ENCODE peak calls at places on chromosomes 12 and 14, in nine cellular contexts. Q is upper lobe of left lung, S is A549, C is body of pancreas, V is erythroblast, B is prostate gland, A is adrenal gland, U is heart left ventricle, O is sigmoid colon. Y is an unnamed sample.

GRCh38 chr12:9750276-9751203 is 10.2 kb downstream of the CD69 start:
- DNase-seq in Q (peak; percentile 45), S (peak; percentile 74), C (no peak), V (peak; percentile 78), B (peak; percentile 28), A (peak; percentile 21), U (no peak), O (peak; percentile 69), Y (no peak)

GRCh38 chr12:99140017-99140726 is 495.1 kb downstream of the APAF1 start:
- DNase-seq in Q (no peak), S (no peak), C (no peak), V (no peak), B (no peak), A (no peak), U (no peak), O (no peak), Y (no peak)

GRCh38 chr14:34554540-34555250 is 15.2 kb upstream of the EAPP start:
- DNase-seq in Q (no peak), S (peak; percentile 29), C (no peak), V (no peak), B (no peak), A (peak; percentile 6), U (no peak), O (peak; percentile 64), Y (no peak)

GRCh38 chr12:64137117-64137516 is 85.0 kb downstream of the KICS2 start:
- DNase-seq in Q (no peak), S (no peak), C (no peak), V (no peak), B (no peak), A (no peak), U (no peak), O (no peak), Y (no peak)

GRCh38 chr12:41910578-41911331 is 233.9 kb downstream of the GXYLT1 start:
- DNase-seq in Q (no peak), S (no peak), C (no peak), V (no peak), B (no peak), A (no peak), U (no peak), O (no peak), Y (no peak)

GRCh38 chr14:91257328-91258020 is 13.0 kb upstream of the GPR68 start:
- DNase-seq in Q (no peak), S (no peak), C (no peak), V (no peak), B (no peak), A (no peak), U (no peak), O (no peak), Y (no peak)

GRCh38 chr12:78004451-78005093 is 173.9 kb downstream of the NAV3 start:
- DNase-seq in Q (no peak), S (no peak), C (no peak), V (no peak), B (no peak), A (no peak), U (no peak), O (no peak), Y (no peak)

GRCh38 chr14:32047791-32048190 is 29.3 kb upstream of the ARHGAP5 start:
- DNase-seq in Q (no peak), S (no peak), C (no peak), V (no peak), B (no peak), A (no peak), U (no peak), O (no peak), Y (no peak)

GRCh38 chr12:130832561-130833209 is 6.4 kb downstream of the STX2 start:
- DNase-seq in Q (no peak), S (no peak), C (no peak), V (peak; percentile 96), B (no peak), A (peak; percentile 89), U (no peak), O (no peak), Y (no peak)

GRCh38 chr12:108876550-108876949 is 3.3 kb upstream of the DAO start:
- DNase-seq in Q (no peak), S (no peak), C (no peak), V (no peak), B (no peak), A (no peak), U (no peak), O (no peak), Y (no peak)

GRCh38 chr12:62720661-62721330 is 214.2 kb downstream of the PPM1H start:
- DNase-seq in Q (no peak), S (no peak), C (no peak), V (no peak), B (no peak), A (no peak), U (peak; percentile 46), O (no peak), Y (no peak)

GRCh38 chr12:52581481-52581880 is 7.8 kb upstream of the KRT74 start:
- DNase-seq in Q (no peak), S (peak; percentile 53), C (no peak), V (no peak), B (peak; percentile 36), A (no peak), U (no peak), O (peak; percentile 40), Y (no peak)

GRCh38 chr12:106758349-106758951 is 16.0 kb upstream of the RIC8B start:
- DNase-seq in Q (no peak), S (no peak), C (no peak), V (no peak), B (no peak), A (no peak), U (no peak), O (no peak), Y (no peak)

GRCh38 chr12:131848753-131849152 is 20.6 kb downstream of the MMP17 start:
- DNase-seq in Q (no peak), S (no peak), C (no peak), V (no peak), B (no peak), A (no peak), U (no peak), O (no peak), Y (no peak)

GRCh38 chr12:106227641-106228319 is 20.0 kb downstream of the CKAP4 start:
- DNase-seq in Q (peak; percentile 41), S (no peak), C (no peak), V (no peak), B (peak; percentile 44), A (no peak), U (peak; percentile 31), O (no peak), Y (no peak)

GRCh38 chr12:68403296-68403695 is 71.1 kb upstream of the MDM1 start:
- DNase-seq in Q (no peak), S (no peak), C (no peak), V (no peak), B (no peak), A (no peak), U (no peak), O (no peak), Y (no peak)

GRCh38 chr12:119178544-119179334 is at the start of gene HSPB8:
- DNase-seq in Q (peak; percentile 92), S (peak; percentile 74), C (peak; percentile 73), V (no peak), B (peak; percentile 78), A (peak; percentile 83), U (peak; percentile 93), O (peak; percentile 98), Y (peak; percentile 94)

GRCh38 chr12:13204428-13204827 is 7.9 kb downstream of the EMP1 start:
- DNase-seq in Q (no peak), S (no peak), C (no peak), V (no peak), B (no peak), A (no peak), U (no peak), O (no peak), Y (no peak)

GRCh38 chr12:101697930-101698781 is 716 bp downstream of the CHPT1 start:
- DNase-seq in Q (peak; percentile 93), S (peak; percentile 37), C (peak; percentile 52), V (peak; percentile 85), B (peak; percentile 55), A (peak; percentile 74), U (peak; percentile 52), O (peak; percentile 82), Y (peak; percentile 46)
- TF ChIP-seq POLR2A in Q (peak; percentile 65), S (no peak), C (peak; percentile 57), V (peak; percentile 71), B (peak; percentile 16), A (peak; percentile 72), U (peak; percentile 44), O (no peak), Y (peak; percentile 23)

GRCh38 chr14:54425537-54426274 is 15.5 kb downstream of the CNIH1 start:
- DNase-seq in Q (no peak), S (no peak), C (no peak), V (peak; percentile 30), B (no peak), A (no peak), U (no peak), O (no peak), Y (no peak)
- TF ChIP-seq POLR2A in Q (no peak), S (no peak), C (no peak), V (no peak), B (no peak), A (no peak), U (no peak), O (no peak), Y (no peak)

GRCh38 chr14:38363217-38363616 is 107.3 kb upstream of the CLEC14A start:
- DNase-seq in Q (no peak), S (no peak), C (no peak), V (no peak), B (no peak), A (no peak), U (no peak), O (no peak), Y (no peak)

DNA sequence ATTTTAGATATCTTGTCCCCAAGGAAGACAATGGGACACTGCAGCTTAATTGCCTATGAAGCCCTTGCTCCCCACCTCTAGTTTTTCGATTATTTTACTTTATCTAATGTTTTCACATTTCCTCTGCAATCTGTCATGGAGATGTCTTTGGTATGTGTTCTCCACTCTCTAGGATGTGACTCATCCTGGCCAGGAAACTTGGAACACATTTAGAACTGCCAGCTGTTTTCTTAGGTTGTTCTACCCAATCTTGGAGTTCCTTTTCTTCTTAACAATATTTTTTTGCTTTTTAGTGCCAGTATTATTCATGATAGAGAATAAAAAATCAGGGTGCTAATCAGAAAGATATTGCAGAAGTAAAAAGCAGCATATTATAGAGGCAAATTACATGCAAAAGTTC is 101.7 kb upstream of the CLEC14A start:
- DNase-seq in Q (no peak), S (no peak), C (no peak), V (no peak), B (no peak), A (no peak), U (no peak), O (no peak), Y (no peak)
- TF ChIP-seq POLR2A in Q (no peak), S (no peak), C (no peak), V (no peak), B (no peak), A (no peak), U (no peak), O (no peak), Y (no peak)

GRCh38 chr12:117912756-117913155 is 56.0 kb downstream of the KSR2 start:
- DNase-seq in Q (no peak), S (no peak), C (no peak), V (no peak), B (peak; percentile 63), A (no peak), U (no peak), O (no peak), Y (no peak)
- TF ChIP-seq POLR2A in Q (no peak), S (no peak), C (no peak), V (no peak), B (no peak), A (no peak), U (no peak), O (no peak), Y (no peak)

GRCh38 chr12:27619308-27619707 is 76.9 kb upstream of the REP15 start:
- DNase-seq in Q (no peak), S (peak; percentile 53), C (no peak), V (peak; percentile 18), B (no peak), A (peak; percentile 31), U (no peak), O (no peak), Y (no peak)
- TF ChIP-seq POLR2A in Q (no peak), S (no peak), C (no peak), V (no peak), B (no peak), A (no peak), U (no peak), O (no peak), Y (no peak)

Y was measured in uterus.